ENCODE peak calls at places on chromosomes 12 and 14, in ten cellular contexts. V is body of pancreas; N is CD8-positive, alpha-beta memory T cell; Y is CD8-positive, alpha-beta T cell; O is spleen; Q is effector memory CD4-positive, alpha-beta T cell; W is A549; R is OCI-LY7; B is tibial nerve; S is heart left ventricle. H is an unnamed sample.

GRCh38 chr14:71311061-71311460 is 403.8 kb downstream of the PCNX1 start:
- DNase-seq in V (no peak), N (no peak), Y (no peak), O (no peak), Q (no peak), W (no peak), R (no peak), B (no peak), S (no peak), H (no peak)

GRCh38 chr12:68011882-68012207 is 22.6 kb downstream of the IFNG-AS1 start:
- DNase-seq in V (no peak), N (no peak), Y (no peak), O (no peak), Q (no peak), W (no peak), R (no peak), B (no peak), S (no peak), H (no peak)

GRCh38 chr14:38623661-38624060 is 367.8 kb upstream of the CLEC14A start:
- DNase-seq in V (no peak), N (no peak), Y (no peak), O (no peak), Q (no peak), W (no peak), R (no peak), B (no peak), S (no peak), H (no peak)

GRCh38 chr12:70449074-70449757 is 83.1 kb downstream of the KCNMB4 start:
- DNase-seq in V (no peak), N (no peak), Y (no peak), O (no peak), Q (no peak), W (peak; percentile 33), R (no peak), B (no peak), S (no peak), H (no peak)

GRCh38 chr14:44803239-44803905 is 158.4 kb downstream of the KLHL28 start:
- DNase-seq in V (no peak), N (no peak), Y (no peak), O (no peak), Q (no peak), W (peak; percentile 60), R (peak; percentile 45), B (no peak), S (no peak), H (no peak)

GRCh38 chr14:50741571-50741970 is 73.5 kb upstream of the SAV1 start:
- DNase-seq in V (no peak), N (no peak), Y (no peak), O (no peak), Q (no peak), W (peak; percentile 46), R (no peak), B (no peak), S (no peak), H (no peak)

GRCh38 chr12:1170411-1170810 is 179.4 kb downstream of the ERC1 start:
- DNase-seq in V (no peak), N (no peak), Y (no peak), O (no peak), Q (no peak), W (no peak), R (no peak), B (no peak), S (no peak), H (no peak)

GRCh38 chr12:30985814-30986452 is 59.4 kb downstream of the TSPAN11 start:
- DNase-seq in V (peak; percentile 44), N (no peak), Y (no peak), O (no peak), Q (no peak), W (peak; percentile 55), R (peak; percentile 66), B (no peak), S (peak; percentile 70), H (peak; percentile 59)

GRCh38 chr12:77954156-77954555 is 123.5 kb downstream of the NAV3 start:
- DNase-seq in V (no peak), N (no peak), Y (no peak), O (no peak), Q (no peak), W (no peak), R (no peak), B (no peak), S (no peak), H (no peak)

GRCh38 chr12:32586390-32586789 is 92.7 kb upstream of the DNM1L start:
- DNase-seq in V (no peak), N (no peak), Y (no peak), O (no peak), Q (no peak), W (no peak), R (no peak), B (no peak), S (no peak), H (no peak)

GRCh38 chr12:15534322-15534721 is 212.0 kb downstream of the PTPRO start:
- DNase-seq in V (peak; percentile 15), N (no peak), Y (no peak), O (no peak), Q (no peak), W (no peak), R (peak; percentile 43), B (no peak), S (no peak), H (no peak)

GRCh38 chr12:68011206-68011881 is 22.1 kb downstream of the IFNG-AS1 start:
- DNase-seq in V (no peak), N (no peak), Y (no peak), O (no peak), Q (no peak), W (no peak), R (no peak), B (no peak), S (no peak), H (no peak)

GRCh38 chr14:96213871-96214465 is 9.3 kb downstream of the BDKRB2 start:
- DNase-seq in V (no peak), N (no peak), Y (no peak), O (no peak), Q (no peak), W (no peak), R (no peak), B (no peak), S (no peak), H (no peak)

GRCh38 chr14:96212896-96213295 is 8.3 kb downstream of the BDKRB2 start:
- DNase-seq in V (no peak), N (no peak), Y (no peak), O (no peak), Q (no peak), W (no peak), R (no peak), B (no peak), S (no peak), H (no peak)

GRCh38 chr14:96215845-96216244 is 11.2 kb downstream of the BDKRB2 start:
- DNase-seq in V (no peak), N (no peak), Y (no peak), O (no peak), Q (no peak), W (no peak), R (no peak), B (no peak), S (no peak), H (no peak)

GRCh38 chr14:96217381-96217913 is 12.8 kb downstream of the BDKRB2 start:
- DNase-seq in V (no peak), N (no peak), Y (no peak), O (no peak), Q (no peak), W (no peak), R (no peak), B (no peak), S (no peak), H (no peak)

GRCh38 chr14:96216627-96217026 is 12.0 kb downstream of the BDKRB2 start:
- DNase-seq in V (no peak), N (no peak), Y (no peak), O (no peak), Q (no peak), W (no peak), R (no peak), B (no peak), S (no peak), H (no peak)
- H3K4me1 ChIP-seq in V (no peaks in the 10 kb centered on the region), N (no peaks in the 10 kb centered on the region), Y (no peaks in the 10 kb centered on the region), O (no peaks in the 10 kb centered on the region), Q (no peaks in the 10 kb centered on the region), W (peaks cover 33% of the 10 kb centered on the region), R (no peaks in the 10 kb centered on the region), B (no peaks in the 10 kb centered on the region), S (no peaks in the 10 kb centered on the region), H (no peaks in the 10 kb centered on the region)

DNA sequence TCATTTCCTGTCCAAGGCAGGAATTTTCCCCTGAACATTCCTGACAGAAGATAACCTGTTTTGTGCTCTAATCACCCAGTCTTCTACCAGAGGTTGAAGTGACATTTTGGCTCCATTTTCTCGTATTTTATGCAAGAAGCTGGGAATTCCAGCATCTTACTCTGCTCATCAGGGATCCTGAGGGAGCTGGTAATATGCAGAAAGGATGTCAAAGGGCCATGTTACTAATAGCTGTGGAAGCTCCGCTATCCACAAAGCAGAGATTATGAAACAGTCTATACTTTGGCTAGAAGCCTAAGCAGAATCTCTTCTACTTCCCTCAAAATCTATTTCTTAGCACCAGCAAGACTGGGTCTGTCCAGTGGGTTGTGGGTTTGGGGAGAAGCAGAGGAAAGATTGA is 613.0 kb downstream of the DIO2 start:
- DNase-seq in V (no peak), N (no peak), Y (no peak), O (no peak), Q (no peak), W (no peak), R (no peak), B (no peak), S (no peak), H (no peak)
- H3K4me3 ChIP-seq in V (no peak overlapping the region), N (no peak overlapping the region), Y (no peak overlapping the region), O (no peak overlapping the region), Q (no peak overlapping the region), W (no peak overlapping the region), R (no peak overlapping the region), B (no peak overlapping the region), S (no peak overlapping the region), H (no peak overlapping the region)

DNA sequence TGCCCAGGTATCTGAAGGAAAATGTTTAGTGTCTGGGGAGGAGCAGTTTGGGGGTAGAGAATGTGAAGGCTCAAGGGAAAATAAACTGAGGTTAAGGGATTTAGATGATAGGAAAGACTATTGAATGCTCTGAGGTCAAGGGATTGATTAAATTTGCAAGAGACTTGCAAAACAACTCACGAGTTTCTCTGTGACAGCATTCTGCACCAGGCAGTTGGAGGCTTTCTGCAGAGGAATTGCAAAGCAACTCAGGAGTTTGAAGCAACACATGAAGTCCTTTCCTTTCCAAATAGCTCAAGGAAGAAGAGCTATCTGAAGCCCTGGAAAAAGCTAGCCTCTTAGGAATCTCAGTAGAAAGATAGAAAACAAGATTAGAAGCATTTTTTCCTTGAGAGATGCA is 23.9 kb downstream of the SLC7A8 start:
- DNase-seq in V (no peak), N (no peak), Y (no peak), O (no peak), Q (no peak), W (no peak), R (no peak), B (no peak), S (no peak), H (no peak)
- H3K4me1 ChIP-seq in V (peaks cover 50% of the 10 kb centered on the region), N (peaks cover 30% of the 10 kb centered on the region), Y (peaks cover 31% of the 10 kb centered on the region), O (peaks cover 60% of the 10 kb centered on the region), Q (peaks cover 2% of the 10 kb centered on the region), W (peaks cover 5% of the 10 kb centered on the region), R (no peaks in the 10 kb centered on the region), B (no peaks in the 10 kb centered on the region), S (peaks cover 63% of the 10 kb centered on the region), H (peaks cover 37% of the 10 kb centered on the region)

DNA sequence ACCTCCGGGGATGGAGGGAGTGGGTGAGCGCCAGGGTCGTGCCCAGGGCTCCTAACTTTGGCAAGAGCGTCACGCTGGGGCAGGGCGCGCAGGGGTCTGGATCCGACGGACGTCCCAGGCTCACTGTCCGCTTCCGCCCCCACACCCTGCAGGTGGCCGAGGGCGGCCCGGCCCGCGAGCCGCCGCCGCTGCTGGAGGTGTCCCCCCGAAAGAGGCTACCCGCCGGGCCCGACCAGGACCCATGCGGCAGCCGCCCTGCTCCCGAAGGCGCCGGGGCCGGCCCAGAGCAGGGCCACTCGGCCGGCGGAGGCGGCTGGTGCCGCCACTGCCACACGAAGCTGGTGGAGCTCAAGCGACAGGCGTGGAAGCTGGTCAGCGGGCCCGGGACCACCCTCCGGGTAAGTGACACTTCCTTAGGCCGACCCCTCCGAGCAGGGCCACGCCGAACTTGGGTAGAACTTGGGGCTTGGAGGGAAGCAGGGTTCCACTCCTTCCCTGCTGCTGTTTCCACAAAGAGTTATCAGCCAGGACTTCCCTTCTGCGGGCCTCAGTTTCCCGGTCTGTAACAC is 588 bp downstream of the KIF26A start:
- DNase-seq in V (no peak), N (no peak), Y (no peak), O (peak; percentile 71), Q (no peak), W (no peak), R (no peak), B (no peak), S (peak; percentile 28), H (no peak)
- H3K4me3 ChIP-seq in V (no peak overlapping the region), N (no peak overlapping the region), Y (no peak overlapping the region), O (peak overlapping the region; percentile 64), Q (peak overlapping the region; percentile 12), W (peak overlapping the region; percentile 55), R (no peak overlapping the region), B (peak overlapping the region; percentile 47), S (peak overlapping the region; percentile 54), H (peak overlapping the region; percentile 63)

H was measured in stomach.